ENCODE peak calls at places on chromosomes 5 and 9, in four cellular contexts. O is GM12878, C is A549, J is K562. Q is an unnamed sample.

GRCh38 chr5:63401434-63402046 is 560.7 kb downstream of the HTR1A start:
- DNase-seq in J (peak), C (peak), O (peak), Q (peak)

GRCh38 chr5:112533315-112533867 is 114.3 kb upstream of the EPB41L4A start:
- DNase-seq in C (peak), J (no peak), O (no peak), Q (no peak)

GRCh38 chr5:123287881-123288280 is 135.3 kb downstream of the CEP120 start:
- DNase-seq in J (no peak), C (no peak), O (no peak), Q (no peak)

GRCh38 chr5:52859619-52860018 is 71.9 kb downstream of the ITGA1 start:
- DNase-seq in J (no peak), O (no peak), C (no peak), Q (peak)

GRCh38 chr5:154598021-154598420 is 120.0 kb upstream of the HAND1 start:
- DNase-seq in J (no peak), O (no peak), C (no peak), Q (no peak)

GRCh38 chr5:123916331-123917121 is 404.5 kb downstream of the CSNK1G3 start:
- DNase-seq in J (no peak), O (no peak), C (no peak), Q (peak)

GRCh38 chr9:88998911-88999310 is 7.6 kb downstream of the S1PR3 start:
- DNase-seq in O (no peak), C (peak), J (no peak), Q (no peak)

GRCh38 chr9:122200960-122201635 is 27.7 kb downstream of the LHX6 start:
- DNase-seq in O (no peak), C (no peak), J (no peak), Q (peak)

GRCh38 chr9:113598451-113598850 is 134.9 kb downstream of the RGS3 start:
- DNase-seq in O (no peak), C (no peak), J (no peak), Q (no peak)

DNA sequence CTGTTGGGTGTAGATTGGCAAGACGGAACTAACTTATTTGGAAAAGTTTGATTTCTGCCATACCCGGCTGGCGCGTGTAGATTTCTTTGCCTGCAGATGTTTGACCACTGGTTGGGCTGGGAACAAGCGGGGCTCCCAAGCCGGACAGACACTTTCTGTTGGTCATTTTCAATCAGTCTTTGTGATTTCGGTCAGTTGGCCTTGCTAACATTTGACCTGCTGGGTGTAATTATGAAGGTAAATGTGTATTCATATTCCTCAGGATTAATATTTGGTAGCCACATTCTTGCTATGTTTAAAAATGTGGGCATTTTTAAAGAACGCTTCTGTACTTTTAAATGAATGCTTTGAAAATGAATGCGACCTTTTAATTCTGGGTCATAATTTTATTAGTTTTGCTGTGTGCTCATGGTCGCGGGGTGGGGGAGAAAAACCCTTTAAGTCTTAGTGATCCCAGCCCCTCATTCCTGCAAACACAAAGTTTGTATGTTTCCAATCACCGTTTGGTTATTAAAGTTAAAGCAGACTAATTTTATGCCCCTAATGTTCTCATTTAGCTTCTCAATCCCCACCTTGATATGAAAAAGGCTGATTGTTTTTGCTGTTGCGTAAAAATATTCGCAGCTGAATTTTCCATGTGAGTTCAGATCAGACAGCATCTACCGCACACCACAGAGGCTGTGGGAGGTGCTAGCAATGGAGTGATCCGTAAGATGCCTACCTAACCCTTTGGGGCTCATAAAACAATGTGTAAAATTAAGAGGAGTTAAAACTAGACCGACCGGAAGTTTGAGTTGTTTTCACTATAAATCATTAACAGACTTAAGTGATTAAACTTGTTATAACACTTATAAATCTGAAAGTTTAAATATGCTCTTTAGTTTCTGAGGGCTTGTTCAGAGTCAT is 1.5 kb downstream of the RASGRF2 start:
- DNase-seq in J (no peak), O (no peak), C (no peak), Q (peak)
- TF ChIP-seq RCOR1 in J (no peak), O (no peak), C (no peak), Q (no peak)

GRCh38 chr5:155905359-155905758 is 421.6 kb upstream of the SGCD start:
- DNase-seq in C (no peak), J (no peak), O (no peak), Q (no peak)
- TF ChIP-seq POLR2A in C (no peak), J (no peak), O (no peak), Q (no peak)

DNA sequence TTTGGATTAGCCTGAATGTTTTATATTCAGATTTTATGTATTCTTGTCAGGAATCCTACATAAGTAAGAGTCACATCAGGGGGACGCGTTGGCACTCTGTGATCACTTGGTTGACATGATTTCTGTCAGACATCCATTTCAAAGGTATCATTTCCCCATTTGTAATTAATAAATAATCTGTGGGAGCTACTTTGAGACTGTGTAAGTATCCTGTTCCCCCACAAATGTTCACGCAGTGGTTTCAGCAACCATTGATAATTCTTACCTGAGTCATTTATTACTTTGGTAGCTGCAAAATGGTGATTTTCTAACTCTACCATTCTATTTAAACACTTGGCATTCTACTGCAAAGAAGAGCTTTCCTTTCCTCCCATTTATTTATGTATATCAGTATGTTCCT is 56.9 kb upstream of the TBC1D2 start:
- DNase-seq in J (no peak), O (peak), C (no peak), Q (no peak)
- TF ChIP-seq RCOR1 in J (no peak), O (no peak), C (no peak), Q (no peak)

DNA sequence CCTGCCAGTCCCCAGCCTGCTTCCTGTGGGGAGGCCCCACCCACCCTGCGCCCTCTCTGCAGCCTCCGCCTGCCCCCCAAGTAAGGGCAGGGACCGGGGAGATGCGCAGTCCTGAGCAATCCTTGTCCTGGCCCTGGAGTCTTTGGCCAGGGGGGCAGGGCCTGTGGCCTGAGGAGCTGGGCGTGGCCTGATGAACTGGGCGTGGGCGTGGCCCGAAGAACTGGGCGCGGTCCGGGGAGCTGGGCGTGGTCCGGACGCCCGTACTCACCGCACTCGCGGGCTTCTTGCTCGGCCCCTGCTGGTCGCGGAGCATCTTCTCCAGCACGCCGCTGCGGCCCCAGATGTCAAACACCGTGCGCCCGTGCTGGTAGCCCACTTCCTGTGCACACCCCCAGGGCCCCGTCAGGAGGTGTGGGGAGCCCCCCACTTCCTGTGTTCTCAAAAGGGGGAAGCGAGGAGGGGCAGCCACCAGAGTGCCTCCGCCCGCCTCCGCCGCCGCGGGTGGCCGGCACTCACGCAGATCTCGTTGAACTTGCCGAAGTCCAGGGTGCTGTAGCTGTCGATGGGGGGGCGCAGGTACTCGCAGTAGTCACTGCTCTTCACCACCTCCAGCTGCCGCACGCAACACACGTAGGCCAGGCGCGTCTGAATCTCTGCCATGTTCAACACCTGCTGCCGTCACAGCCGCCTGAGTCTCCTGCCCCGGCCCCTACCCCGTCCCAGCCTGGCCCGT is 2.7 kb upstream of the NSMF start:
- DNase-seq in J (peak), C (peak), O (peak), Q (no peak)
- TF ChIP-seq POLR2A in J (peak), C (no peak), O (no peak), Q (no peak)

Q was measured in IMR-90.